ENCODE peak calls at places on chromosome 10, in seven cellular contexts. F is A673, W is adipocyte, R is heart left ventricle, Z is GM23338, A is stomach, M is tibial artery. Q is an unnamed sample.
A peak's percentile ranks its signal among the peaks of the same experiment; 100 is the strongest.

GRCh38 chr10:79025113-79025832 is 43.5 kb upstream of the ZMIZ1 start:
- DNase-seq in F (no peak), A (no peak), W (no peak), Z (no peak), M (peak; percentile 59), R (peak; percentile 56), Q (peak; percentile 82)

GRCh38 chr10:37947526-37947925 is 28.9 kb downstream of the ZNF25 start:
- DNase-seq in W (no peak), F (no peak), M (no peak), A (no peak), Z (no peak), R (no peak), Q (no peak)

GRCh38 chr10:34078017-34078416 is 737.1 kb downstream of the PARD3 start:
- DNase-seq in F (no peak), W (peak; percentile 5), M (no peak), R (no peak), A (no peak), Z (no peak), Q (no peak)

GRCh38 chr10:33801705-33802104 is 467.2 kb upstream of the NRP1 start:
- DNase-seq in M (no peak), Z (no peak), R (no peak), W (no peak), F (no peak), A (no peak), Q (no peak)

GRCh38 chr10:14378387-14378960 is 47.8 kb upstream of the FRMD4A start:
- DNase-seq in A (no peak), M (no peak), Z (no peak), R (no peak), F (peak; percentile 34), W (no peak), Q (no peak)

GRCh38 chr10:119005377-119006043 is 24.0 kb upstream of the NANOS1 start:
- DNase-seq in M (no peak), W (no peak), R (no peak), F (no peak), A (no peak), Z (no peak), Q (no peak)

GRCh38 chr10:112446055-112446854 is 459 bp downstream of the ZDHHC6 start:
- DNase-seq in A (no peak), Z (no peak), F (peak; percentile 2), R (no peak), W (peak; percentile 47), M (no peak), Q (no peak)

GRCh38 chr10:112851582-112851981 is 98.5 kb upstream of the TCF7L2 start:
- DNase-seq in Z (no peak), M (no peak), A (peak; percentile 30), R (no peak), F (no peak), W (no peak), Q (no peak)

GRCh38 chr10:30702860-30703259 is 73.3 kb upstream of the LYZL2 start:
- DNase-seq in F (no peak), A (no peak), Z (no peak), W (no peak), R (no peak), M (no peak), Q (no peak)
- H3K4me1 ChIP-seq in F (peaks cover 15% of the 10 kb centered on the region), A (no peaks in the 10 kb centered on the region), Z (peaks cover 32% of the 10 kb centered on the region), W (peaks cover 6% of the 10 kb centered on the region), R (no peaks in the 10 kb centered on the region), M (no peaks in the 10 kb centered on the region), Q (peaks cover 26% of the 10 kb centered on the region)

DNA sequence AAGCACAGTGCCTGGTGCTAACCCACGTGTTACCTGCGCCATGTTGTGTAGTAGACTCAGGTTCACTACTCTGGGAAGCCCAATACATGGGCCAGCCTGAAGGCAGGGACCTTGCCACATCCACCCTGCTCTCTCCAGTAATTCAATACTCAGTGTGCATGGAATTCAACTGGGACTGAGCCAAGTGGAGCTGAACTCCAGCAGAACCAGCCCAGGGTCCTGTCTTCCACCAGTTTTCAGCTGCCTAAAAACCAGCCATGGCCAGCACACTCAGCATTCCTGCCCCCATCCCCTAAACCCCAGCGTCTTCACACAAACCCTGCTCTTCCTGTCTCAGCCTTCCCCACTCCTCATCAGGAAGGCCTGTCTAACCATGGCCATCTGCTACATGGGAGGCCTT is 15.4 kb downstream of the FGF8 start:
- DNase-seq in R (peak; percentile 13), W (peak; percentile 17), M (no peak), Z (no peak), F (no peak), A (no peak), Q (peak; percentile 33)
- H3K4me1 ChIP-seq in R (no peaks in the 10 kb centered on the region), W (peaks cover 5% of the 10 kb centered on the region), M (no peaks in the 10 kb centered on the region), Z (peaks cover 9% of the 10 kb centered on the region), F (no peaks in the 10 kb centered on the region), A (no peaks in the 10 kb centered on the region), Q (no peaks in the 10 kb centered on the region)

DNA sequence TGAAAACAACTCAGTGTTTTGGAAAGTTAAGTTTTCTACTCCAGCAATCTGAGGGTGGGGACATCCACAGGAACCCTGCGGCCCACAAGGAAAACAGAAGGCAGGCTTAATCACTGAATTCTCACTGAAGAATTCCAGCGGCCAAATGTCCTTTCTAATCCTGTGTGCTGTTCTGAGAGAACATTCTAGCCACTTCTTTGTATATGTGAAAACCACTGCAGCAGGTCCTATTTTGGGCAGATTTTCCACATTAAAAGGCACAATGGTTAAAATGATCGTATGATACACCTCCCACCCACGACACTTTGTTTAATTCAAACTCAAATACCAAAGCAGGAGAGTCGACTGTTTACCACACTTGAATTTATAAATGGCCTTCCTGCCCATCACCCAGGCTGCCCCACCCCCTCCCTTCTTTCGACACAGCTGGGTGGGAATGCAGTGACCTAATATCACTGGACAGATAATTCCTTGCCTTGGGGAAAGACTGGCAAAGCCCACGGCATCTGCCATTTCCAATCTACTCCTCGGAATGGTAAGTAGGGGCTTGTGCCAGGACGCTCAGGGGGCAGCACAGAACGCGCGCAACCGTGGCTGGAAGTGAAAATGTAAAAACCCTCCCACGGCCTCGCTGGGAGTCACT is 67.0 kb downstream of the CTBP2 start:
- DNase-seq in W (peak; percentile 86), Z (no peak), R (no peak), M (peak; percentile 89), A (peak; percentile 32), F (no peak), Q (peak; percentile 84)
- H3K4me1 ChIP-seq in W (peaks cover 51% of the 10 kb centered on the region), Z (peaks cover 61% of the 10 kb centered on the region), R (peaks cover 62% of the 10 kb centered on the region), M (no peaks in the 10 kb centered on the region), A (peaks cover 45% of the 10 kb centered on the region), F (peaks cover 14% of the 10 kb centered on the region), Q (peaks cover 75% of the 10 kb centered on the region)

GRCh38 chr10:22317771-22318565 is 1.8 kb downstream of the COMMD3 start:
- DNase-seq in R (no peak), A (no peak), Z (peak; percentile 45), F (no peak), W (no peak), M (no peak), Q (no peak)
- H3K4me1 ChIP-seq in R (peaks cover 47% of the 10 kb centered on the region), A (peaks cover 18% of the 10 kb centered on the region), Z (peaks cover 53% of the 10 kb centered on the region), F (peaks cover 25% of the 10 kb centered on the region), W (peaks cover 30% of the 10 kb centered on the region), M (no peaks in the 10 kb centered on the region), Q (no peaks in the 10 kb centered on the region)

GRCh38 chr10:120806081-120806480 is 45.1 kb upstream of the WDR11 start:
- DNase-seq in A (no peak), W (no peak), M (no peak), F (no peak), R (no peak), Z (no peak), Q (no peak)

GRCh38 chr10:120799849-120800248 is 51.3 kb upstream of the WDR11 start:
- DNase-seq in F (no peak), M (no peak), Z (peak; percentile 20), W (no peak), A (no peak), R (no peak), Q (no peak)

GRCh38 chr10:120805014-120805805 is 46.0 kb upstream of the WDR11 start:
- DNase-seq in F (no peak), A (no peak), W (no peak), R (no peak), M (no peak), Z (peak; percentile 15), Q (no peak)

GRCh38 chr10:120804020-120804419 is 47.1 kb upstream of the WDR11 start:
- DNase-seq in R (no peak), F (no peak), A (no peak), W (no peak), M (no peak), Z (no peak), Q (no peak)

DNA sequence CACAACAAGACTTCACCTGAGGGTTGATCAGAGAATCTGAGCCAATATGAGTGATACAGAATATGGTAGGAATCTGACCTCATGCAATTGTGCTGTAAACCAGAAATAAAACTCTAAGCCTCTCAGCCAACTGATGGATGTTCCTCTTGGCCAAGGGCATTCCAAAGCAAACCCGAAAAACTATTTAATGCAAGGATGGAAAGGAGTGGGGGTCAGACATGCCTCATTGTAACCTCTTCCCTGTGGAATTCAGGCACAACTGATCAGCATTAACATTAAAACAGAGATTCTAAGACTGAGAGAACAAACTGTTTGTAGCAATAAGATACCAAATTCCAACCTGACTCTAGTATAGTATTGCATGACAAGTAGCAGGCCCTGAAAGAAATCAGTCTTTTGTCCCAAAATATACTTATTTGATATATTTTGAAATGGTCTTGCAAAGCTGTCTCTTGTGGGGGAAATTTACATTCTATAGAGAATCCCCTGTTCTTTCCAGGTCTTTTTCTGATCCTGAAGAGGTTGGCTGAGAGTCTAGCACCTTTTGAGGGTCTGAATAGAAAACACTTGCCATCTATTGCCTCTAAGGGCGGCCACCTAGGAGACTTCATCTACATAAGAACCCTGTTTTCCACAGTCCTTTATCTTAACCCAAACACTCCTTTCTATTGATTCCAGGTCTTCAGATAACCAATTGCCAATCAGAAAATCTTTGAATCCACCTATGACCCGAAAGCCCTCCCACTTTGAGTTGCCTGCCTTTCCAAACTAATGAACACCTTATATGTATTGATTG is 50.4 kb upstream of the WDR11 start:
- DNase-seq in Z (peak; percentile 62), F (no peak), R (no peak), A (no peak), W (no peak), M (no peak), Q (no peak)
- H3K4me1 ChIP-seq in Z (peaks cover 27% of the 10 kb centered on the region), F (no peaks in the 10 kb centered on the region), R (no peaks in the 10 kb centered on the region), A (no peaks in the 10 kb centered on the region), W (no peaks in the 10 kb centered on the region), M (no peaks in the 10 kb centered on the region), Q (no peaks in the 10 kb centered on the region)

DNA sequence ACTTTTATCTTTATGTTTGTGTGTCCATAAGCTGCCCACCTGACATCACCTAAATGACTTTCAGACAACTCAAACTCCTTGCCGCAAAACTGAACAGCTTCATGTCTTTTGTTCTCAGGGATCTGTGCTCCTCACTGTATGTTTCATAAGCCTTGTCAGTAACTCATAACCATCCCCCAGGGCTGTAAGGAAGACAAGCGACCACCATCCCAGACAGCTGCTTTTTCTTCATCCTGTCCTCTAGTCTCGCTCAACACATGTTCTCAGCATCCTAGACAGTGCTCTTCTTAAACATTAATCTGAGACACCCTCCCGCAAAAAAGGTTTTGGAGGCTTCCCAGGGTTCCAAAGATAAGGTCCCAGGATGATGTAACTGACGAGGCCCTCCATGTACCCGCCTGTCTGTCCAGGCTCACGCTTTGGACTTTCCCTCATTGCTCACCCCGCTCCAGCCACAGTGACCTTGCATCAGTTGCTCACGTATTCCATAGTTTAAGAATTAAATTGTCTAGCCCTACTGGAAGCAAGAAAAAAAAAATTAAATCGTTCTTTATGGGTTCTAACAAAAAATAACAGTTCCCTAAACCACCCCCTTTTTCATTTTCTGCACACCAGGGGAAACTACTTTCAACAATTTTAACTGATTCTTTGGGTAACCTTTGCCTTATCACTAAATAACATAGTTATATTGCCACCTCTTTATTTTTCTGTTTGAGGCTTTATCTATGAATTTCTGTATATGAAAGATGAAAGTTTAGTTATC is 69.9 kb downstream of the MAP3K8 start:
- DNase-seq in M (no peak), R (no peak), A (no peak), W (no peak), Z (no peak), F (no peak), Q (no peak)
- H3K4me1 ChIP-seq in M (no peaks in the 10 kb centered on the region), R (no peaks in the 10 kb centered on the region), A (no peaks in the 10 kb centered on the region), W (no peaks in the 10 kb centered on the region), Z (peaks cover 10% of the 10 kb centered on the region), F (no peaks in the 10 kb centered on the region), Q (no peaks in the 10 kb centered on the region)

GRCh38 chr10:36114913-36115312 is 472.8 kb upstream of the FZD8 start:
- DNase-seq in W (peak; percentile 67), M (no peak), F (no peak), R (no peak), A (no peak), Z (no peak), Q (no peak)
- H3K4me1 ChIP-seq in W (peaks cover 34% of the 10 kb centered on the region), M (no peaks in the 10 kb centered on the region), F (no peaks in the 10 kb centered on the region), R (peaks cover 22% of the 10 kb centered on the region), A (peaks cover 14% of the 10 kb centered on the region), Z (peaks cover 6% of the 10 kb centered on the region), Q (peaks cover 52% of the 10 kb centered on the region)

Q was measured in sigmoid colon.